ENCODE peak calls at places on chromosomes 16 and 17, in eight cellular contexts. I, S, R, N, W, D, H and E are unnamed samples.

GRCh38 chr16:25106567-25107465 is 4.7 kb upstream of the LCMT1 start:
- DNase-seq in R (peak), I (peak), W (peak), H (peak), N (no peak), S (no peak), D (peak), E (no peak)

GRCh38 chr16:69485361-69485760 is 60.9 kb downstream of the CYB5B start:
- DNase-seq in I (no peak), D (no peak), N (no peak), W (no peak), H (no peak), S (no peak), R (no peak), E (no peak)

GRCh38 chr17:31472137-31472536 is 80.7 kb downstream of the RAB11FIP4 start:
- DNase-seq in H (no peak), W (no peak), I (no peak), N (no peak), R (no peak), D (no peak), S (no peak), E (no peak)

GRCh38 chr17:16889088-16889465 is 82.8 kb downstream of the TNFRSF13B start:
- DNase-seq in H (no peak), I (no peak), S (no peak), R (no peak), W (no peak), N (no peak), D (no peak), E (no peak)

GRCh38 chr16:57614546-57615343 is 13.7 kb upstream of the ADGRG1 start:
- DNase-seq in S (no peak), R (no peak), I (no peak), N (no peak), W (no peak), D (no peak), H (no peak), E (no peak)

GRCh38 chr17:537133-537532 is 177.5 kb downstream of the VPS53 start:
- DNase-seq in R (no peak), H (no peak), I (no peak), N (no peak), W (no peak), S (no peak), D (no peak), E (no peak)

GRCh38 chr16:68372806-68373205 is 62.0 kb downstream of the PRMT7 start:
- DNase-seq in R (no peak), N (no peak), I (no peak), D (no peak), H (no peak), W (no peak), S (no peak), E (no peak)

GRCh38 chr16:81293909-81294802 is 20.6 kb upstream of the GAN start:
- DNase-seq in I (no peak), D (peak), H (peak), W (peak), R (peak), N (no peak), S (no peak), E (no peak)

GRCh38 chr17:56441331-56441730 is 152.2 kb upstream of the NOG start:
- DNase-seq in W (peak), S (no peak), H (no peak), N (no peak), D (peak), R (peak), I (no peak), E (no peak)

GRCh38 chr17:34601431-34601830 is 22.0 kb downstream of the TMEM132E start:
- DNase-seq in S (no peak), N (no peak), D (no peak), I (no peak), R (no peak), H (no peak), W (no peak), E (no peak)

GRCh38 chr16:75402174-75402820 is 31.0 kb downstream of the CFDP1 start:
- DNase-seq in N (no peak), R (peak), H (peak), W (peak), S (no peak), D (peak), I (no peak), E (no peak)

GRCh38 chr17:55521193-55521592 is 9.9 kb upstream of the SMIM36 start:
- DNase-seq in H (no peak), W (no peak), D (no peak), N (no peak), S (no peak), I (no peak), R (no peak), E (no peak)

GRCh38 chr16:61576476-61576875 is 459.8 kb downstream of the CDH8 start:
- DNase-seq in I (no peak), H (no peak), S (no peak), D (no peak), R (no peak), W (no peak), N (no peak), E (no peak)

GRCh38 chr16:86971251-86971650 is 345.9 kb downstream of the C16orf95 start:
- DNase-seq in R (no peak), W (no peak), I (no peak), N (no peak), D (no peak), S (no peak), H (no peak), E (no peak)

GRCh38 chr17:33778505-33779398 is 476.3 kb upstream of the CCL2 start:
- DNase-seq in I (peak), H (peak), R (peak), W (peak), N (peak), S (peak), D (peak), E (peak)

GRCh38 chr17:71251936-71252335 is 868.9 kb upstream of the SOX9 start:
- DNase-seq in I (no peak), R (no peak), S (no peak), H (no peak), N (no peak), W (no peak), D (no peak), E (no peak)

GRCh38 chr17:37518816-37519215 is 29.1 kb downstream of the DUSP14 start:
- DNase-seq in S (no peak), R (no peak), W (no peak), I (no peak), H (no peak), N (no peak), D (no peak), E (no peak)

DNA sequence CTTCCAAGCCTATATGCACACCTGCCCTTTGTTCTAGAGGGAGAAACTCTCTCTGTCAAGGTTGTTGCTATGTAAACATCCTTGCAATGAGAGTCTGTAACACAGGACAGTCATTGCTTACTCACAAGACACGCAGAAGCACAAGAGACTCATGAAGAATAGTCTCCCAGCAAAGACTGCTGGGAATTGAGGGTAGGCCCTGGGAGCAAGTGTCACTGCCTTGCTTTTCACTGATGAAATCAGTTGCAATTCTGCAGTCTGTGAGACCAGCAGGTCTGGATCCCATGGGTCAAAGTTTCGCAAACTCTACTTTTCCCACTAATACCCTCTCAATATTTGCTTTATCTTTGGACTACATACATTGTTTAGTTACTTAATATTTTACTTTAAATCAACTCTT is 177.4 kb downstream of the FTO start:
- DNase-seq in W (peak), R (peak), I (no peak), N (peak), H (peak), S (no peak), D (peak), E (no peak)
- H3K27ac ChIP-seq in W (peak), R (peak), I (no peak), N (peak), H (peak), S (no peak), D (peak), E (no peak)

DNA sequence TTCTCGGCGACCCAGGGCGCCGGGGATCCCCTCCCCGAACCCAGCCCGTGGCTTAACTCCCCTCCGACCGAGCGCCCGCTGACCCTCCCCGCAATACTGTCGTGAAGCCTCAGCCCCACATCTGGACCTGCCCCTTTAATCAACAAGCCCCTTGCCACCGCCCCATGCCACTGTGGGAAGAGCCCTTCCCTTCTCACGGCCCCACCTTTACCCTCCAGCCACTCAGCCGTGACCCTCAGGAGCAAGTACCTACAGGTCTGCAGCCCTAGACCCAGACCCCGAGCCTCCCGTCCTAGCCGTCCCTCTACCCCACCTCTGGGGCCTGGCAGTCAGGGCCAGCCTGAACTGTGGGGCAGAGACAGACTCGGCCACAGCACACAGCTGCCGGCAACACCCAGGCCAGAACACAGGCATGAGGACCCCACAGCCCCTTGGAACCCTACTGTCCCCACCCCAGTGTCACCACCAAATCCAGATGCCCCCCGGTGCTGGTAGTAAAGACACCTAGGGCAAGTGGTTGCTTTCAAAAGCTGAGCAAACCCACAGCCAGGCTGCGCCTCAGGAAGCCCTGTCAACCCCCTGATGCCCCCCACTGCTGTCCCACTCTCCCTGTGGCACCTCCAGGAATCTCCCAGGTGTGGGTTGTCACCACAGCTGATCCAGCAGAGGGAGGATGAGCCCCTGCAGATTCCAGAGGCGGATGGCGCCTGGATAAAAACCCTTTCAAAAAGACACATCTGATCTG is 1.4 kb downstream of the NXPH3 start:
- DNase-seq in H (peak), N (no peak), W (no peak), S (no peak), R (no peak), I (no peak), D (no peak), E (no peak)
- H3K4me3 ChIP-seq in H (peak), N (peak), W (peak), S (no peak), R (peak), I (no peak), D (peak), E (no peak)

GRCh38 chr16:88636488-88637265 is 1.7 kb upstream of the IL17C start:
- DNase-seq in W (peak), N (no peak), S (no peak), D (no peak), I (no peak), R (no peak), H (no peak), E (no peak)

GRCh38 chr16:88639231-88640038 is 1.1 kb downstream of the IL17C start:
- DNase-seq in D (no peak), W (no peak), S (no peak), H (peak), N (no peak), R (no peak), I (peak), E (no peak)

GRCh38 chr16:88640039-88640495 is 1.7 kb downstream of the IL17C start:
- DNase-seq in R (no peak), S (no peak), I (peak), N (no peak), D (no peak), H (no peak), W (no peak), E (no peak)

GRCh38 chr16:88637797-88638196 is 575 bp upstream of the IL17C start:
- DNase-seq in I (no peak), D (no peak), H (no peak), R (no peak), S (no peak), W (no peak), N (no peak), E (no peak)

GRCh38 chr16:88638323-88639230 is at the start of gene IL17C:
- DNase-seq in S (peak), R (peak), W (no peak), D (peak), N (no peak), I (peak), H (no peak), E (no peak)
- H3K4me2 ChIP-seq in S (peak), R (no peak), W (no peak), D (no peak), N (no peak), I (peak), H (no peak), E (no peak)

DNA sequence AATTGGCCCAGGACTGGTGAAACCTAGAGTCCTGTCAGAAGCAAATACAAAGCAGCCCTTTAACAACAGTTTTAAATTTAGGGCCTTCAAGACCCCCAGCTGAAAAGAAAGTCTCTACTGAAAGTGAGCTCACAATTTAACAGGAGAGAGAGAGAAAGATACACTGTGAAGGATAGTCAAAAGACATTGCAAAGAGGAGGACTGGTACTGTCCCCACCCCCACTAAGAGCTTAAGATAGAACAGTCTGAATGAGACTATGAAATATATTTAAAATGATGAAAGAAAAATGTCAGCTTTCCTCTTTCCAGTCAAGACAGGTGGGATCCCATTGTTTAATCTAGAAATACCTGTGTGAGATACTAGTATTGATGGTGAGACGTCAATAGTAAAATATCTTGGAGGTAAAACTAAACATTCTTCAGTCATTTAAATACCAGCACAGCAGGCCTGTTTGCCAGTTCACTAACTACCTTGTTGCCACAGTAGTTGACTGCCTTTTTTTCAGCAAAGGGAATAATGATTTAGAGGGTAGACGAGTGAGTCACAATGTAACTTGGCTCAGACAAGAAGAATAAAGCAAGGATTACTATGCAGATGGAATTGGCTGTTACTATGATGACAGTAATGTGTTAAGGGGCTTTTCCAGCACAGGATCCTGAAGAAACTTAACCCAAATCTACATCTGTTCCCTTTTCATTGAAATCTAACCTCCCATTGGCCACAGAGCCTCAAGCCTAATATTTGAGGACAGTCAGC is 47.2 kb upstream of the RASL10B start:
- DNase-seq in I (no peak), H (no peak), N (no peak), S (no peak), W (peak), R (peak), D (peak), E (no peak)
- H3K27ac ChIP-seq in I (no peak), H (no peak), N (no peak), S (no peak), W (no peak), R (no peak), D (no peak), E (no peak)

DNA sequence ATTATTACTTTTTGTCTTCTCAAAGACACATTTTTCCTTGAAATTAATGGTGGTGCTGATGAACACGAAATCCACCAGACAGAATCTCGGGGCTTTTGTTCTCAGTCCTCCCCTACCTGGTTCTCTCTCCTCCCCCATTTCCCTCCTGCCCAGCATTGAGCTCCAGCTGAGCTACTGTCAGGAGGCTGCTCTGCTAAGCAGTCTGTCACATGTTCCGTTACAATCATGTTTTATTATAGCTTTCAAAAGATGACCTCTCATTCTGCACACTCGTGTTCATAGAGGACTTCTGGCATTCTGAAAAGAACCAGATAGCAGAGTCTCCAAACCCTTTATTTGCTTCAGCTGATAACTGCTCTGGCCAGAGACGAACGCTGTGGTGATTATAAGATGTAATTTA is 732.5 kb upstream of the RBFOX1 start:
- DNase-seq in H (no peak), D (no peak), S (no peak), R (no peak), N (no peak), I (no peak), W (no peak), E (no peak)
- H3K4me3 ChIP-seq in H (no peak), D (no peak), S (no peak), R (no peak), N (no peak), I (no peak), W (no peak), E (no peak)

DNA sequence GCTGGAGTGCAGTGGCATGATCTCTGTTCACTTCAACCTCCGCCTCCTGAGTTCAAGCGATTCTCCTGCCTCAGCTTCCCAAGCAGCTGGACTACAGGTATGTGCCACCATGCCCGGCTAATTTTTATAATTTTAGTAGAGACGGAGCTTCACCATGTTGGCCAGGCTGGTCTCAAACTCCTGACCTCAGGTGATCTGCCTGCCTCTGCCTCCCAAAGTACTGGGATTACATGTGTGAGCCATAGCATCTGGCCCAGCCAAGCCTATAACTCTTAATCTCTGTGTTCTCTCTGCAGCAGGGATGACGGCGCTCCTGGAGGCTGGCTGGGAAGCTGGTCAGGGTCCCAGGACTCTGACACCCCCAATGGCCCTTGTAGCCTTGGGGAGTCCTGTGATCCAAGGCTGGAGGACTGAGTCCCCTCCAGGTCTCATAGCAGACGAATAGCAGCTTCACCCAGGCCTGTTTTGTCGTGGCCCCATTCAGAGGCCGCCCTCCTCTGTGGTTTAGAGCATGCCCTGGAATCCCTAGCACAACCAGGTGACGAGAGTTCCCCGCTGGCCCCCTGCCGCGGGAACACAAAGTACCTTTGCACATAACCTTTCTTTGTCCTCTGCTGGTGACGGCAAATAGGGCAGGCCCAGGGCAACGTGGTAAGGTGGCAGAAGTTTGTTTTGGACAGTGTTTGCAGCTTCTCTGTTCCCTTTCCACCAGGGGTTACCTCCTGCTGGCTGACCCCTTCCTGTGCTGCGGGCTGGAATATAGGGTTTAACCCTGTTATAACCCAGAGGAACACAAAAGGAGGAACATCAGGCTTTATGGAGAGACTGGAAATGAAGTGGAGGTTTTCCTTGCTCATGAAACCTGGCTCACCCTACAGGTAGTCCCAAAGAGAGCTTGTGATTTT is 43.0 kb upstream of the TOB1 start:
- DNase-seq in H (peak), N (no peak), S (no peak), D (no peak), W (no peak), I (no peak), R (no peak), E (no peak)
- H3K4me2 ChIP-seq in H (peak), N (no peak), S (no peak), D (no peak), W (no peak), I (no peak), R (no peak), E (no peak)

GRCh38 chr16:22352726-22353125 is 21.7 kb downstream of the CDR2 start:
- DNase-seq in D (no peak), N (no peak), I (no peak), W (no peak), H (no peak), S (no peak), R (no peak), E (no peak)
- H3K27ac ChIP-seq in D (no peak), N (no peak), I (no peak), W (peak), H (peak), S (no peak), R (no peak), E (no peak)

GRCh38 chr17:60766778-60767190 is 89.1 kb downstream of the BCAS3 start:
- DNase-seq in S (no peak), R (no peak), W (no peak), N (no peak), D (no peak), I (no peak), H (no peak), E (no peak)
- H3K4me3 ChIP-seq in S (no peak), R (no peak), W (no peak), N (no peak), D (no peak), I (no peak), H (no peak), E (no peak)

DNA sequence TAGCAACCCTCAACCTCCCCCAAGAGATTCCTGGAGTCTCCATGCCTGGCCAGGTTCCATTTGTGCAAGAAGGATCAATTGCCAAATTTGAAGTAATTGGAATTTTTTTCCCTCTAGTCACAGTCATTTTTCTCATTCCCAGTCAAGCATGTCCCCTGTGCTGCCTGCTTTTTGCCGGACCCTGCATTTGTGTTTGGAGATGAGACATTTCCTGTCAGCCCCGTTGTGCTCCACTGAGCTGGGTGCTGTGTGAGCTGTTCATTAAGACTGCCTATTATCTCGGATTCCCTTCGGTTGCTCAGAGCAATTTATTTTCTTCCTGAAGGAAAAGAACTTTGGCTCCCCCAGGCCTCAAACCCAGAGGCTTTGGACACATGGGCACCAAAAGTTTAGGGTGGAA is 201.0 kb upstream of the NLRP1 start:
- DNase-seq in W (peak), I (peak), R (peak), D (peak), S (peak), N (no peak), H (no peak), E (no peak)
- H3K4me2 ChIP-seq in W (no peak), I (peak), R (no peak), D (peak), S (peak), N (no peak), H (no peak), E (no peak)